ENCODE peak calls at places on chromosomes 13 and 19, in nine cellular contexts. One of them, this sample, is unnamed.

GRCh38 chr19:47411101-47411500 is 8.2 kb downstream of the MEIS3 start:
- DNase-seq in endodermal cell: no peak
- DNase-seq in endothelial cell: no peak
- DNase-seq in heart right ventricle: no peak
- DNase-seq in mucosa of descending colon: no peak
- DNase-seq in transverse colon: no peak
- DNase-seq in OCI-LY7: no peak
- DNase-seq in nephron progenitor cell: no peak
- DNase-seq in K562: no peak
- DNase-seq in this sample: no peak

GRCh38 chr19:40889366-40889765 is 7.3 kb upstream of the CYP2A7 start:
- DNase-seq in OCI-LY7: no peak
- DNase-seq in endothelial cell: no peak
- DNase-seq in heart right ventricle: no peak
- DNase-seq in nephron progenitor cell: no peak
- DNase-seq in transverse colon: no peak
- DNase-seq in mucosa of descending colon: no peak
- DNase-seq in K562: peak; percentile 32
- DNase-seq in endodermal cell: no peak
- DNase-seq in this sample: no peak

GRCh38 chr13:114115796-114116195 is 16.6 kb downstream of the RASA3 start:
- DNase-seq in transverse colon: peak; percentile 7
- DNase-seq in endodermal cell: no peak
- DNase-seq in mucosa of descending colon: peak; percentile 54
- DNase-seq in heart right ventricle: peak; percentile 2
- DNase-seq in OCI-LY7: no peak
- DNase-seq in K562: no peak
- DNase-seq in nephron progenitor cell: no peak
- DNase-seq in endothelial cell: no peak
- DNase-seq in this sample: no peak

GRCh38 chr13:71801781-71802180 is 65.2 kb downstream of the DACH1 start:
- DNase-seq in endothelial cell: no peak
- DNase-seq in OCI-LY7: no peak
- DNase-seq in heart right ventricle: no peak
- DNase-seq in nephron progenitor cell: no peak
- DNase-seq in endodermal cell: no peak
- DNase-seq in mucosa of descending colon: no peak
- DNase-seq in transverse colon: no peak
- DNase-seq in K562: no peak
- DNase-seq in this sample: no peak

GRCh38 chr19:39833464-39834286 is at the start of gene DYRK1B:
- DNase-seq in OCI-LY7: peak; percentile 97
- DNase-seq in endothelial cell: peak; percentile 96
- DNase-seq in endodermal cell: peak; percentile 99
- DNase-seq in K562: peak; percentile 96
- DNase-seq in mucosa of descending colon: peak; percentile 98
- DNase-seq in transverse colon: peak; percentile 98
- DNase-seq in nephron progenitor cell: peak; percentile 97
- DNase-seq in heart right ventricle: peak; percentile 99
- DNase-seq in this sample: no peak

GRCh38 chr13:103156346-103156998 is 90.3 kb upstream of the SLC10A2 start:
- DNase-seq in transverse colon: no peak
- DNase-seq in OCI-LY7: no peak
- DNase-seq in nephron progenitor cell: no peak
- DNase-seq in heart right ventricle: no peak
- DNase-seq in K562: no peak
- DNase-seq in mucosa of descending colon: no peak
- DNase-seq in endothelial cell: no peak
- DNase-seq in endodermal cell: no peak
- DNase-seq in this sample: no peak

GRCh38 chr19:3095375-3096191 is 1.4 kb downstream of the GNA11 start:
- DNase-seq in transverse colon: peak; percentile 50
- DNase-seq in endothelial cell: peak; percentile 56
- DNase-seq in mucosa of descending colon: peak; percentile 67
- DNase-seq in K562: peak; percentile 68
- DNase-seq in OCI-LY7: no peak
- DNase-seq in endodermal cell: peak; percentile 95
- DNase-seq in heart right ventricle: peak; percentile 45
- DNase-seq in nephron progenitor cell: peak; percentile 71
- DNase-seq in this sample: no peak

GRCh38 chr13:50512602-50513527 is 330.6 kb downstream of the DLEU7 start:
- DNase-seq in endodermal cell: no peak
- DNase-seq in OCI-LY7: peak; percentile 95
- DNase-seq in mucosa of descending colon: peak; percentile 85
- DNase-seq in nephron progenitor cell: peak; percentile 38
- DNase-seq in heart right ventricle: peak; percentile 67
- DNase-seq in K562: peak; percentile 38
- DNase-seq in transverse colon: peak; percentile 75
- DNase-seq in endothelial cell: no peak
- DNase-seq in this sample: peak; percentile 60

GRCh38 chr13:94534171-94534570 is 54.7 kb upstream of the DCT start:
- DNase-seq in endodermal cell: no peak
- DNase-seq in endothelial cell: no peak
- DNase-seq in mucosa of descending colon: no peak
- DNase-seq in OCI-LY7: no peak
- DNase-seq in nephron progenitor cell: no peak
- DNase-seq in heart right ventricle: no peak
- DNase-seq in transverse colon: no peak
- DNase-seq in K562: no peak
- DNase-seq in this sample: no peak

GRCh38 chr13:19586904-19587634 is 25.7 kb upstream of the TPTE2 start:
- DNase-seq in mucosa of descending colon: peak; percentile 76
- DNase-seq in endodermal cell: no peak
- DNase-seq in endothelial cell: no peak
- DNase-seq in heart right ventricle: no peak
- DNase-seq in nephron progenitor cell: no peak
- DNase-seq in OCI-LY7: peak; percentile 79
- DNase-seq in K562: peak; percentile 51
- DNase-seq in transverse colon: peak; percentile 55
- DNase-seq in this sample: peak; percentile 69

GRCh38 chr19:862529-863304 is 3.3 kb downstream of the CFD start:
- DNase-seq in endothelial cell: peak; percentile 56
- DNase-seq in mucosa of descending colon: peak; percentile 88
- DNase-seq in endodermal cell: peak; percentile 95
- DNase-seq in heart right ventricle: no peak
- DNase-seq in transverse colon: peak; percentile 76
- DNase-seq in nephron progenitor cell: peak; percentile 79
- DNase-seq in K562: peak; percentile 91
- DNase-seq in OCI-LY7: peak; percentile 89
- DNase-seq in this sample: no peak

GRCh38 chr19:3656073-3656746 is 29.6 kb upstream of the CACTIN start:
- DNase-seq in K562: no peak
- DNase-seq in mucosa of descending colon: no peak
- DNase-seq in heart right ventricle: no peak
- DNase-seq in nephron progenitor cell: no peak
- DNase-seq in OCI-LY7: no peak
- DNase-seq in endothelial cell: no peak
- DNase-seq in transverse colon: no peak
- DNase-seq in endodermal cell: no peak
- DNase-seq in this sample: no peak

GRCh38 chr19:3099347-3100145 is 5.4 kb downstream of the GNA11 start:
- DNase-seq in transverse colon: no peak
- DNase-seq in endodermal cell: no peak
- DNase-seq in mucosa of descending colon: peak; percentile 45
- DNase-seq in nephron progenitor cell: no peak
- DNase-seq in OCI-LY7: no peak
- DNase-seq in K562: no peak
- DNase-seq in heart right ventricle: peak; percentile 5
- DNase-seq in endothelial cell: no peak
- DNase-seq in this sample: no peak

GRCh38 chr19:2952953-2953481 is 8.2 kb upstream of the ZNF77 start:
- DNase-seq in nephron progenitor cell: no peak
- DNase-seq in transverse colon: peak; percentile 82
- DNase-seq in K562: no peak
- DNase-seq in endothelial cell: no peak
- DNase-seq in endodermal cell: no peak
- DNase-seq in OCI-LY7: peak; percentile 31
- DNase-seq in heart right ventricle: no peak
- DNase-seq in mucosa of descending colon: peak; percentile 68
- DNase-seq in this sample: no peak

GRCh38 chr13:73987618-73988017 is 146.6 kb downstream of the KLF12 start:
- DNase-seq in endodermal cell: no peak
- DNase-seq in heart right ventricle: no peak
- DNase-seq in OCI-LY7: no peak
- DNase-seq in transverse colon: no peak
- DNase-seq in endothelial cell: no peak
- DNase-seq in K562: no peak
- DNase-seq in nephron progenitor cell: no peak
- DNase-seq in mucosa of descending colon: no peak
- DNase-seq in this sample: no peak

GRCh38 chr19:34220472-34221063 is 33.8 kb upstream of the GARRE1 start:
- DNase-seq in endodermal cell: peak; percentile 83
- DNase-seq in mucosa of descending colon: no peak
- DNase-seq in transverse colon: peak; percentile 65
- DNase-seq in nephron progenitor cell: peak; percentile 67
- DNase-seq in OCI-LY7: peak; percentile 73
- DNase-seq in endothelial cell: peak; percentile 66
- DNase-seq in K562: peak; percentile 84
- DNase-seq in heart right ventricle: peak; percentile 68
- DNase-seq in this sample: no peak

GRCh38 chr13:53068841-53069520 is 40.4 kb downstream of the OLFM4 start:
- DNase-seq in heart right ventricle: no peak
- DNase-seq in nephron progenitor cell: no peak
- DNase-seq in OCI-LY7: no peak
- DNase-seq in mucosa of descending colon: no peak
- DNase-seq in endodermal cell: peak; percentile 52
- DNase-seq in transverse colon: no peak
- DNase-seq in K562: no peak
- DNase-seq in endothelial cell: no peak
- DNase-seq in this sample: no peak

GRCh38 chr13:113446488-113446854 is 6.8 kb downstream of the ADPRHL1 start:
- DNase-seq in mucosa of descending colon: no peak
- DNase-seq in endothelial cell: no peak
- DNase-seq in transverse colon: no peak
- DNase-seq in heart right ventricle: no peak
- DNase-seq in OCI-LY7: no peak
- DNase-seq in K562: no peak
- DNase-seq in nephron progenitor cell: no peak
- DNase-seq in endodermal cell: no peak
- DNase-seq in this sample: no peak

GRCh38 chr19:45757696-45758095 is 11.4 kb downstream of the SIX5 start:
- DNase-seq in OCI-LY7: no peak
- DNase-seq in nephron progenitor cell: no peak
- DNase-seq in endodermal cell: no peak
- DNase-seq in transverse colon: no peak
- DNase-seq in K562: no peak
- DNase-seq in mucosa of descending colon: no peak
- DNase-seq in endothelial cell: no peak
- DNase-seq in heart right ventricle: no peak
- DNase-seq in this sample: no peak

GRCh38 chr13:97239306-97239705 is 17.2 kb downstream of the MBNL2 start:
- DNase-seq in nephron progenitor cell: no peak
- DNase-seq in endodermal cell: no peak
- DNase-seq in transverse colon: no peak
- DNase-seq in heart right ventricle: no peak
- DNase-seq in mucosa of descending colon: no peak
- DNase-seq in endothelial cell: no peak
- DNase-seq in K562: no peak
- DNase-seq in OCI-LY7: no peak
- DNase-seq in this sample: no peak

GRCh38 chr19:1512671-1513491 is at the start of gene ADAMTSL5:
- DNase-seq in endodermal cell: peak; percentile 78
- DNase-seq in transverse colon: peak; percentile 84
- DNase-seq in endothelial cell: no peak
- DNase-seq in OCI-LY7: no peak
- DNase-seq in nephron progenitor cell: peak; percentile 51
- DNase-seq in heart right ventricle: peak; percentile 58
- DNase-seq in K562: peak; percentile 91
- DNase-seq in mucosa of descending colon: peak; percentile 73
- DNase-seq in this sample: no peak

GRCh38 chr19:49497047-49497789 is 984 bp downstream of the RPS11 start:
- DNase-seq in endodermal cell: peak; percentile 79
- DNase-seq in transverse colon: peak; percentile 86
- DNase-seq in K562: peak; percentile 89
- DNase-seq in heart right ventricle: peak; percentile 56
- DNase-seq in mucosa of descending colon: peak; percentile 89
- DNase-seq in endothelial cell: no peak
- DNase-seq in OCI-LY7: peak; percentile 86
- DNase-seq in nephron progenitor cell: no peak
- DNase-seq in this sample: peak; percentile 37

GRCh38 chr19:46065486-46065885 is 24.7 kb upstream of the IGFL4 start:
- DNase-seq in heart right ventricle: no peak
- DNase-seq in K562: no peak
- DNase-seq in transverse colon: no peak
- DNase-seq in OCI-LY7: no peak
- DNase-seq in mucosa of descending colon: no peak
- DNase-seq in endodermal cell: no peak
- DNase-seq in nephron progenitor cell: no peak
- DNase-seq in endothelial cell: no peak
- DNase-seq in this sample: no peak

GRCh38 chr13:74778087-74778486 is 643.9 kb upstream of the KLF12 start:
- DNase-seq in heart right ventricle: no peak
- DNase-seq in OCI-LY7: no peak
- DNase-seq in endodermal cell: no peak
- DNase-seq in nephron progenitor cell: no peak
- DNase-seq in K562: no peak
- DNase-seq in mucosa of descending colon: no peak
- DNase-seq in transverse colon: no peak
- DNase-seq in endothelial cell: no peak
- DNase-seq in this sample: no peak

This sample was measured in KG1.